ENCODE peak calls at places on chromosomes 5 and 9, in ten cellular contexts. A is posterior vena cava; E is HEK293T; C is stimulated activated CD4-positive, alpha-beta T cell treated with anti-CD3 and anti-CD28 coated beads, Interleukin-1b, Interleukin-23, amount 100 ng/mL, for 24 hours; D is spleen; O is hypothalamus; G is NCI-H2081; N is CD8-positive, alpha-beta memory T cell; B is T-cell; P is RPMI8226. Z is an unnamed sample.

GRCh38 chr5:154159343-154159742 is 31.2 kb upstream of the GALNT10 start:
- DNase-seq in C (no peak), B (no peak), N (no peak), D (no peak), P (no peak), G (no peak), A (no peak), O (no peak), E (no peak), Z (no peak)

GRCh38 chr5:119743927-119744326 is 114.6 kb downstream of the FAM170A start:
- DNase-seq in O (no peak), B (no peak), D (no peak), C (no peak), N (no peak), E (peak; percentile 26), A (no peak), P (peak; percentile 54), G (no peak), Z (peak; percentile 65)

GRCh38 chr9:1979815-1980367 is 35.3 kb upstream of the SMARCA2 start:
- DNase-seq in D (no peak), E (no peak), G (no peak), O (no peak), C (no peak), A (no peak), N (no peak), P (peak; percentile 92), B (no peak), Z (peak; percentile 54)

GRCh38 chr5:74009502-74009901 is 383.5 kb downstream of the ARHGEF28 start:
- DNase-seq in C (no peak), P (no peak), E (no peak), B (no peak), D (no peak), A (no peak), O (no peak), G (no peak), N (no peak), Z (no peak)

GRCh38 chr9:27548055-27548741 is 18.6 kb upstream of the MOB3B start:
- DNase-seq in A (no peak), B (no peak), E (peak; percentile 23), C (no peak), G (peak; percentile 36), N (no peak), O (no peak), D (no peak), P (no peak), Z (peak; percentile 56)

GRCh38 chr9:77999231-77999631 is 32.4 kb downstream of the GNAQ start:
- DNase-seq in N (no peak), D (no peak), C (no peak), P (no peak), O (no peak), G (no peak), B (no peak), E (no peak), A (no peak), Z (no peak)

GRCh38 chr5:66633754-66634153 is 37.6 kb downstream of the MAST4 start:
- DNase-seq in O (no peak), N (no peak), D (no peak), B (no peak), A (no peak), E (peak; percentile 19), G (peak; percentile 6), P (no peak), C (no peak), Z (no peak)

GRCh38 chr5:144083185-144083584 is 87.3 kb downstream of the YIPF5 start:
- DNase-seq in C (no peak), N (no peak), P (no peak), D (no peak), B (no peak), A (no peak), O (no peak), G (no peak), E (no peak), Z (no peak)

GRCh38 chr5:39131210-39132127 is 57.3 kb upstream of the RICTOR start:
- DNase-seq in B (no peak), C (no peak), E (no peak), D (no peak), P (no peak), A (no peak), O (no peak), G (no peak), N (no peak), Z (no peak)

GRCh38 chr9:84481819-84482218 is 141.3 kb upstream of the SLC28A3 start:
- DNase-seq in D (no peak), O (no peak), A (no peak), C (no peak), N (no peak), B (no peak), E (no peak), G (no peak), P (no peak), Z (no peak)

GRCh38 chr5:16291894-16292293 is 112.3 kb upstream of the MARCHF11 start:
- DNase-seq in P (no peak), O (no peak), D (no peak), A (no peak), B (no peak), N (no peak), C (no peak), G (no peak), E (no peak), Z (no peak)

GRCh38 chr5:88879724-88880123 is 3.3 kb downstream of the MEF2C start:
- DNase-seq in D (no peak), E (no peak), C (no peak), O (no peak), P (peak; percentile 53), B (no peak), G (no peak), A (no peak), N (no peak), Z (no peak)

GRCh38 chr5:12023614-12024241 is 119.5 kb upstream of the CTNND2 start:
- DNase-seq in B (no peak), D (no peak), C (no peak), P (peak; percentile 29), A (no peak), G (peak; percentile 66), O (no peak), N (no peak), E (no peak), Z (peak; percentile 56)

GRCh38 chr5:132473019-132473531 is 17.5 kb downstream of the IRF1 start:
- DNase-seq in E (no peak), G (no peak), C (no peak), P (no peak), D (peak; percentile 95), B (peak; percentile 87), N (peak; percentile 81), O (no peak), A (no peak), Z (peak; percentile 37)

GRCh38 chr9:124267271-124267807 is 9.6 kb downstream of the NEK6 start:
- DNase-seq in E (no peak), C (no peak), O (peak; percentile 48), P (peak; percentile 55), A (no peak), D (peak; percentile 81), G (no peak), N (no peak), B (no peak), Z (peak; percentile 91)

GRCh38 chr9:97740848-97741821 is 44.0 kb upstream of the XPA start:
- DNase-seq in B (peak; percentile 20), O (peak; percentile 12), G (no peak), C (peak; percentile 4), D (no peak), P (peak; percentile 8), E (peak; percentile 28), N (peak; percentile 3), A (peak; percentile 88), Z (peak; percentile 68)

GRCh38 chr5:67808340-67808739 is 407.2 kb upstream of the PIK3R1 start:
- DNase-seq in B (no peak), D (no peak), O (no peak), G (no peak), C (no peak), E (no peak), P (peak; percentile 18), N (no peak), A (no peak), Z (peak; percentile 1)

GRCh38 chr5:93681432-93681831 is 60.0 kb downstream of the POU5F2 start:
- DNase-seq in A (no peak), G (no peak), B (no peak), N (no peak), D (no peak), E (no peak), O (no peak), C (no peak), P (no peak), Z (no peak)

GRCh38 chr9:23771746-23772145 is 54.3 kb downstream of the ELAVL2 start:
- DNase-seq in G (no peak), E (no peak), D (no peak), C (no peak), B (no peak), P (no peak), O (no peak), N (no peak), A (no peak), Z (no peak)